ENCODE peak calls at places on chromosomes 2 and 18, in nine cellular contexts. L is NCI-H345; C is lower leg skin; B is SHP77 treated with DMSO at 0.1 percent for 48 hours; U is GM23248; Z is neural crest cell; O is midbrain; H is ACHN; I is activated CD4-positive, alpha-beta T cell treated with anti-CD3 and anti-CD28 coated beads, Interleukin-2, amount 50 U/mL, for 48 hours. S is an unnamed sample.

GRCh38 chr2:232365621-232366321 is 12.8 kb upstream of the ALPP start:
- DNase-seq in L (peak), C (no peak), B (peak), U (peak), Z (peak), O (no peak), H (peak), I (no peak), S (no peak)

GRCh38 chr2:71422786-71423185 is 30.6 kb upstream of the DYSF start:
- DNase-seq in L (no peak), C (no peak), B (no peak), U (no peak), Z (no peak), O (no peak), H (no peak), I (no peak), S (no peak)

GRCh38 chr2:108701208-108701607 is 18.1 kb upstream of the RANBP2 start:
- DNase-seq in L (no peak), C (no peak), B (no peak), U (no peak), Z (no peak), O (no peak), H (no peak), I (no peak), S (no peak)

GRCh38 chr2:36287363-36288275 is 68.0 kb upstream of the CRIM1 start:
- DNase-seq in L (no peak), C (no peak), B (no peak), U (peak), Z (no peak), O (no peak), H (no peak), I (peak), S (no peak)

GRCh38 chr2:96325038-96325883 is at the start of gene ITPRIPL1:
- DNase-seq in L (no peak), C (no peak), B (no peak), U (peak), Z (peak), O (no peak), H (peak), I (peak), S (no peak)

GRCh38 chr2:197125000-197125399 is 185.6 kb downstream of the ANKRD44 start:
- DNase-seq in L (no peak), C (no peak), B (no peak), U (peak), Z (no peak), O (peak), H (no peak), I (no peak), S (no peak)

GRCh38 chr2:55010915-55011314 is 39.3 kb downstream of the RTN4 start:
- DNase-seq in L (no peak), C (peak), B (no peak), U (peak), Z (no peak), O (no peak), H (peak), I (no peak), S (no peak)

GRCh38 chr2:183037281-183037659 is 987 bp downstream of the NCKAP1 start:
- DNase-seq in L (peak), C (no peak), B (no peak), U (peak), Z (no peak), O (no peak), H (peak), I (no peak), S (no peak)

GRCh38 chr2:120589782-120590608 is 145.7 kb upstream of the GLI2 start:
- DNase-seq in L (no peak), C (no peak), B (no peak), U (peak), Z (no peak), O (no peak), H (peak), I (no peak), S (no peak)

GRCh38 chr2:217160978-217161973 is 301.4 kb upstream of the TNP1 start:
- DNase-seq in L (no peak), C (no peak), B (no peak), U (no peak), Z (no peak), O (no peak), H (no peak), I (no peak), S (no peak)

GRCh38 chr18:49944681-49945080 is 131.3 kb upstream of the ACAA2 start:
- DNase-seq in L (no peak), C (no peak), B (no peak), U (peak), Z (no peak), O (no peak), H (no peak), I (no peak), S (no peak)

GRCh38 chr18:13614318-13614643 is 112.1 kb downstream of the FAM210A start:
- DNase-seq in L (no peak), C (no peak), B (no peak), U (no peak), Z (no peak), O (no peak), H (no peak), I (no peak), S (no peak)

GRCh38 chr2:71157124-71157802 is 26.8 kb downstream of the MPHOSPH10 start:
- DNase-seq in L (peak), C (no peak), B (no peak), U (peak), Z (peak), O (peak), H (peak), I (peak), S (no peak)

GRCh38 chr2:219368690-219369108 is 19.0 kb downstream of the DNPEP start:
- DNase-seq in L (no peak), C (peak), B (no peak), U (peak), Z (no peak), O (no peak), H (no peak), I (no peak), S (no peak)

GRCh38 chr2:28400921-28401320 is 8.3 kb downstream of the FOSL2 start:
- DNase-seq in L (no peak), C (no peak), B (no peak), U (no peak), Z (no peak), O (no peak), H (no peak), I (no peak), S (no peak)

GRCh38 chr18:79985172-79985571 is 3.2 kb downstream of the TXNL4A start:
- DNase-seq in L (no peak), C (no peak), B (no peak), U (no peak), Z (no peak), O (no peak), H (no peak), I (no peak), S (no peak)

GRCh38 chr2:8458461-8459459 is 223.1 kb upstream of the ID2 start:
- DNase-seq in L (no peak), C (no peak), B (no peak), U (peak), Z (no peak), O (no peak), H (no peak), I (no peak), S (no peak)

GRCh38 chr18:47737956-47738355 is 192.5 kb downstream of the SMAD2 start:
- DNase-seq in L (no peak), C (no peak), B (no peak), U (no peak), Z (no peak), O (no peak), H (no peak), I (no peak), S (no peak)

GRCh38 chr2:42569116-42569711 is 782 bp downstream of the MTA3 start:
- DNase-seq in L (peak), C (no peak), B (no peak), U (peak), Z (peak), O (peak), H (peak), I (peak), S (no peak)

GRCh38 chr2:43977677-43978076 is 18.1 kb downstream of the LRPPRC start:
- DNase-seq in L (no peak), C (no peak), B (no peak), U (peak), Z (no peak), O (no peak), H (no peak), I (no peak), S (no peak)

GRCh38 chr2:149446735-149447134 is 116.3 kb downstream of the LYPD6 start:
- DNase-seq in L (no peak), C (no peak), B (no peak), U (no peak), Z (no peak), O (no peak), H (no peak), I (no peak), S (no peak)

GRCh38 chr18:39761273-39761672 is 2193.8 kb upstream of the PIK3C3 start:
- DNase-seq in L (no peak), C (no peak), B (no peak), U (no peak), Z (no peak), O (no peak), H (no peak), I (no peak), S (no peak)

GRCh38 chr2:166539340-166540162 is 45.5 kb upstream of the SCN7A start:
- DNase-seq in L (peak), C (no peak), B (peak), U (peak), Z (peak), O (peak), H (peak), I (no peak), S (no peak)

GRCh38 chr2:1802469-1803216 is 58.3 kb upstream of the PXDN start:
- DNase-seq in L (no peak), C (no peak), B (no peak), U (no peak), Z (no peak), O (no peak), H (no peak), I (no peak), S (no peak)